ENCODE peak calls at places on chromosome 1, in eight cellular contexts. One of them, this sample, is unnamed.

GRCh38 chr1:200206340-200206739 is 178.8 kb downstream of the NR5A2 start:
- DNase-seq in thyroid gland: no peak
- DNase-seq in hepatocyte: no peak
- DNase-seq in PC-9: peak; percentile 51
- DNase-seq in heart right ventricle: no peak
- DNase-seq in OCI-LY7: no peak
- DNase-seq in dorsolateral prefrontal cortex: no peak
- DNase-seq in ovary: no peak
- DNase-seq in this sample: no peak

GRCh38 chr1:27745466-27745865 is 19.7 kb downstream of the FAM76A start:
- DNase-seq in PC-9: no peak
- DNase-seq in OCI-LY7: no peak
- DNase-seq in thyroid gland: no peak
- DNase-seq in hepatocyte: no peak
- DNase-seq in dorsolateral prefrontal cortex: no peak
- DNase-seq in heart right ventricle: no peak
- DNase-seq in ovary: no peak
- DNase-seq in this sample: no peak

GRCh38 chr1:81670286-81670685 is 130.4 kb upstream of the ADGRL2 start:
- DNase-seq in hepatocyte: peak; percentile 71
- DNase-seq in PC-9: no peak
- DNase-seq in thyroid gland: peak; percentile 90
- DNase-seq in dorsolateral prefrontal cortex: no peak
- DNase-seq in heart right ventricle: peak; percentile 47
- DNase-seq in OCI-LY7: no peak
- DNase-seq in ovary: peak; percentile 61
- DNase-seq in this sample: no peak

GRCh38 chr1:230163205-230163604 is 96.2 kb downstream of the GALNT2 start:
- DNase-seq in heart right ventricle: no peak
- DNase-seq in ovary: no peak
- DNase-seq in PC-9: no peak
- DNase-seq in hepatocyte: peak; percentile 50
- DNase-seq in OCI-LY7: no peak
- DNase-seq in thyroid gland: no peak
- DNase-seq in dorsolateral prefrontal cortex: no peak
- DNase-seq in this sample: no peak

GRCh38 chr1:228166170-228166936 is 749 bp downstream of the IBA57 start:
- DNase-seq in OCI-LY7: peak; percentile 53
- DNase-seq in ovary: peak; percentile 73
- DNase-seq in dorsolateral prefrontal cortex: peak; percentile 59
- DNase-seq in PC-9: peak; percentile 85
- DNase-seq in hepatocyte: peak; percentile 87
- DNase-seq in thyroid gland: peak; percentile 64
- DNase-seq in heart right ventricle: peak; percentile 64
- DNase-seq in this sample: peak; percentile 56

GRCh38 chr1:10966233-10966632 is 46.2 kb upstream of the TARDBP start:
- DNase-seq in thyroid gland: no peak
- DNase-seq in ovary: no peak
- DNase-seq in hepatocyte: no peak
- DNase-seq in dorsolateral prefrontal cortex: no peak
- DNase-seq in heart right ventricle: no peak
- DNase-seq in OCI-LY7: peak; percentile 32
- DNase-seq in PC-9: no peak
- DNase-seq in this sample: no peak

GRCh38 chr1:94873520-94874351 is 53.2 kb downstream of the CNN3 start:
- DNase-seq in thyroid gland: no peak
- DNase-seq in ovary: no peak
- DNase-seq in hepatocyte: peak; percentile 64
- DNase-seq in OCI-LY7: peak; percentile 11
- DNase-seq in dorsolateral prefrontal cortex: peak; percentile 69
- DNase-seq in heart right ventricle: no peak
- DNase-seq in PC-9: no peak
- DNase-seq in this sample: no peak

GRCh38 chr1:8674912-8675311 is 142.5 kb downstream of the RERE start:
- DNase-seq in PC-9: peak; percentile 39
- DNase-seq in hepatocyte: no peak
- DNase-seq in dorsolateral prefrontal cortex: no peak
- DNase-seq in OCI-LY7: no peak
- DNase-seq in ovary: no peak
- DNase-seq in thyroid gland: no peak
- DNase-seq in heart right ventricle: no peak
- DNase-seq in this sample: no peak

GRCh38 chr1:205303247-205303888 is 18.2 kb downstream of the NUAK2 start:
- DNase-seq in thyroid gland: no peak
- DNase-seq in PC-9: no peak
- DNase-seq in dorsolateral prefrontal cortex: no peak
- DNase-seq in heart right ventricle: no peak
- DNase-seq in OCI-LY7: no peak
- DNase-seq in ovary: no peak
- DNase-seq in hepatocyte: no peak
- DNase-seq in this sample: no peak

GRCh38 chr1:205301842-205302588 is 19.5 kb downstream of the NUAK2 start:
- DNase-seq in heart right ventricle: no peak
- DNase-seq in thyroid gland: no peak
- DNase-seq in OCI-LY7: peak; percentile 45
- DNase-seq in hepatocyte: peak; percentile 63
- DNase-seq in ovary: no peak
- DNase-seq in PC-9: no peak
- DNase-seq in dorsolateral prefrontal cortex: no peak
- DNase-seq in this sample: no peak

GRCh38 chr1:205301220-205301821 is 20.2 kb downstream of the NUAK2 start:
- DNase-seq in OCI-LY7: peak; percentile 92
- DNase-seq in thyroid gland: peak; percentile 100
- DNase-seq in heart right ventricle: no peak
- DNase-seq in dorsolateral prefrontal cortex: no peak
- DNase-seq in ovary: peak; percentile 83
- DNase-seq in hepatocyte: peak; percentile 91
- DNase-seq in PC-9: peak; percentile 78
- DNase-seq in this sample: no peak

GRCh38 chr1:205298191-205298994 is 23.2 kb downstream of the NUAK2 start:
- DNase-seq in OCI-LY7: no peak
- DNase-seq in PC-9: peak; percentile 84
- DNase-seq in hepatocyte: peak; percentile 80
- DNase-seq in dorsolateral prefrontal cortex: no peak
- DNase-seq in heart right ventricle: no peak
- DNase-seq in ovary: no peak
- DNase-seq in thyroid gland: peak; percentile 93
- DNase-seq in this sample: no peak

DNA sequence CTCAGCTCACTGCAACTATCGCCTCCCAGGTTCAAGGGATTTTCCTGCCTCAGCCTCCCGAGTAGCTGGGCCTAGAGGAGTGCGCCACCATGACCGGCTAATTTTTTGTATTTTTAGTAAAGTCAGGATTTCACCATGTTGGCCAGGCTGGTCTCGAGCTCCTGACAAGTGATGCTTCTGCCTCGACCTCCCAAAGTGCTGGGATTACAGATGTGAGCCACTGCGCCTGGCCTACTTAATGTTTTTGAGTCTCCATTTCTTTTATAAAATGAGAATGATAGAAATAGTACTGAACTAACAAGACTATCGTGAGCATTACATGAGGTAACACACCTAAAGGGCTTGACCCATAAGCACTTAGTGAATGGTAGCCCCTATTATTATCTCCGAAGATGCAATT is 21.4 kb downstream of the NUAK2 start:
- DNase-seq in hepatocyte: no peak
- DNase-seq in thyroid gland: no peak
- DNase-seq in dorsolateral prefrontal cortex: no peak
- DNase-seq in ovary: no peak
- DNase-seq in OCI-LY7: no peak
- DNase-seq in heart right ventricle: no peak
- DNase-seq in PC-9: no peak
- DNase-seq in this sample: no peak
- H3K27ac ChIP-seq in hepatocyte: peak overlapping the region; percentile 97
- H3K27ac ChIP-seq in thyroid gland: peak overlapping the region; percentile 95
- H3K27ac ChIP-seq in dorsolateral prefrontal cortex: no peak overlapping the region
- H3K27ac ChIP-seq in ovary: no peak overlapping the region
- H3K27ac ChIP-seq in OCI-LY7: peak overlapping the region; percentile 89
- H3K27ac ChIP-seq in heart right ventricle: no peak overlapping the region
- H3K27ac ChIP-seq in PC-9: peak overlapping the region; percentile 68
- H3K27ac ChIP-seq in this sample: no peak overlapping the region

GRCh38 chr1:98005326-98006010 is 84.6 kb upstream of the DPYD start:
- DNase-seq in PC-9: peak; percentile 71
- DNase-seq in ovary: no peak
- DNase-seq in thyroid gland: no peak
- DNase-seq in heart right ventricle: no peak
- DNase-seq in hepatocyte: no peak
- DNase-seq in OCI-LY7: no peak
- DNase-seq in dorsolateral prefrontal cortex: no peak
- DNase-seq in this sample: no peak

GRCh38 chr1:97999320-97999719 is 78.5 kb upstream of the DPYD start:
- DNase-seq in hepatocyte: no peak
- DNase-seq in thyroid gland: no peak
- DNase-seq in OCI-LY7: no peak
- DNase-seq in ovary: no peak
- DNase-seq in PC-9: no peak
- DNase-seq in heart right ventricle: no peak
- DNase-seq in dorsolateral prefrontal cortex: no peak
- DNase-seq in this sample: no peak

GRCh38 chr1:98003442-98003841 is 82.6 kb upstream of the DPYD start:
- DNase-seq in dorsolateral prefrontal cortex: no peak
- DNase-seq in hepatocyte: peak; percentile 5
- DNase-seq in PC-9: no peak
- DNase-seq in ovary: no peak
- DNase-seq in OCI-LY7: no peak
- DNase-seq in thyroid gland: no peak
- DNase-seq in heart right ventricle: no peak
- DNase-seq in this sample: no peak

GRCh38 chr1:98002288-98002687 is 81.5 kb upstream of the DPYD start:
- DNase-seq in ovary: no peak
- DNase-seq in thyroid gland: no peak
- DNase-seq in hepatocyte: no peak
- DNase-seq in PC-9: no peak
- DNase-seq in OCI-LY7: no peak
- DNase-seq in dorsolateral prefrontal cortex: no peak
- DNase-seq in heart right ventricle: no peak
- DNase-seq in this sample: no peak

DNA sequence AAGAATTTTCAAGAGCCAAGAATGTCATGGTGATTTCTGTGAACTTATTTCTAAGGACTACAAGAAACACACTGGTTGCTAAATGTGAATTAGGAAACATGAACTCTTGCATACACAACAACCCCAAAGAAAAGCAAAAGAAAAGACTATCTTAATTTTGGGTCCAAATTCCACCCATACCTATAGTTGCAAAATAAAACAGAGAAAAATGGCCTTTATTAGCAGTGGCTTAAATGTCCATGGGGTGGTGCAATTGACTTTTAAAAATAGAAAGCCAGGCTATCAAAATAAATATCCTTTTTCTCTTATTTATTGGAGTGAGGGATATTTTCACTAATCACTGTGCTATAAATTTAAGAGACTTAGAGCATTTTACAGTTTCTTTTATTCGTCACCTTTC is 80.9 kb upstream of the DPYD start:
- DNase-seq in OCI-LY7: no peak
- DNase-seq in heart right ventricle: no peak
- DNase-seq in thyroid gland: no peak
- DNase-seq in hepatocyte: no peak
- DNase-seq in PC-9: no peak
- DNase-seq in dorsolateral prefrontal cortex: no peak
- DNase-seq in ovary: no peak
- DNase-seq in this sample: no peak
- H3K4me3 ChIP-seq in OCI-LY7: no peak overlapping the region
- H3K4me3 ChIP-seq in heart right ventricle: no peak overlapping the region
- H3K4me3 ChIP-seq in thyroid gland: no peak overlapping the region
- H3K4me3 ChIP-seq in hepatocyte: no peak overlapping the region
- H3K4me3 ChIP-seq in PC-9: no peak overlapping the region
- H3K4me3 ChIP-seq in dorsolateral prefrontal cortex: no peak overlapping the region
- H3K4me3 ChIP-seq in ovary: no peak overlapping the region
- H3K4me3 ChIP-seq in this sample: no peak overlapping the region

DNA sequence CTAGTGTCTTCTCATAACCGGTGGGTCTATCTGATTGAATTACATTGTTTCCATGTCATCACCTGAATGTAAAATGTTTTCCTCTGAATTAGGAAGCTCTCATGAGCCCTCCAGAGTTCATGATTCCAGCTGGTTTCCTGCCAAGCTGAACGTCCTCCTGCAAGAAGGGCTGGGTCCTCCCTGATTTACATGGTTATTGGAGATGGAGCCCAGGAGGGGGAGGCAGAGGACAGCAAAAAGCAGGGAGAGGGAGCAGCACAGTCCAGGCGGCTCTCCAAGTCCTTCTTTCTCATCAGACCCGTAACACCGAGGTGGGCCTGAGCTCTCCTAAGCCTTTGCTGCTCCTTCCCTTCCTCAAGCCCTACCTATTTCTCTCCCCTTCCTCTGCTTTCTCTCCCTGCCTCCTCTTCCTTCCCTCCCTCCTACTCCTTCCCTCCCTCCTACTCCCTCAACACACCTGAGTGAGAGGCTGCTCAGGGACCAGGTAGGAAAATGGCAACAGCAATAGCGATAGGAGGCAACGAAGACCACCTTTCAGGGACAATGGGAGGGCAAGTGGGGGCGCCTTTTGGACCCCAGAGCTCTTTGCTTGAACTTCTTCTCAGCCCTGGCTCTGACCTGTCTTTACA is 265.9 kb downstream of the PRDM2 start:
- DNase-seq in dorsolateral prefrontal cortex: peak; percentile 64
- DNase-seq in hepatocyte: peak; percentile 87
- DNase-seq in OCI-LY7: peak; percentile 20
- DNase-seq in PC-9: no peak
- DNase-seq in thyroid gland: peak; percentile 83
- DNase-seq in ovary: peak; percentile 84
- DNase-seq in heart right ventricle: peak; percentile 34
- DNase-seq in this sample: no peak
- TF ChIP-seq CTCF in dorsolateral prefrontal cortex: peak; percentile 70
- TF ChIP-seq CTCF in hepatocyte: peak; percentile 79
- TF ChIP-seq CTCF in OCI-LY7: peak; percentile 59
- TF ChIP-seq CTCF in PC-9: peak; percentile 40
- TF ChIP-seq CTCF in thyroid gland: no peak
- TF ChIP-seq CTCF in ovary: peak; percentile 56
- TF ChIP-seq CTCF in heart right ventricle: peak; percentile 59
- TF ChIP-seq CTCF in this sample: no peak

DNA sequence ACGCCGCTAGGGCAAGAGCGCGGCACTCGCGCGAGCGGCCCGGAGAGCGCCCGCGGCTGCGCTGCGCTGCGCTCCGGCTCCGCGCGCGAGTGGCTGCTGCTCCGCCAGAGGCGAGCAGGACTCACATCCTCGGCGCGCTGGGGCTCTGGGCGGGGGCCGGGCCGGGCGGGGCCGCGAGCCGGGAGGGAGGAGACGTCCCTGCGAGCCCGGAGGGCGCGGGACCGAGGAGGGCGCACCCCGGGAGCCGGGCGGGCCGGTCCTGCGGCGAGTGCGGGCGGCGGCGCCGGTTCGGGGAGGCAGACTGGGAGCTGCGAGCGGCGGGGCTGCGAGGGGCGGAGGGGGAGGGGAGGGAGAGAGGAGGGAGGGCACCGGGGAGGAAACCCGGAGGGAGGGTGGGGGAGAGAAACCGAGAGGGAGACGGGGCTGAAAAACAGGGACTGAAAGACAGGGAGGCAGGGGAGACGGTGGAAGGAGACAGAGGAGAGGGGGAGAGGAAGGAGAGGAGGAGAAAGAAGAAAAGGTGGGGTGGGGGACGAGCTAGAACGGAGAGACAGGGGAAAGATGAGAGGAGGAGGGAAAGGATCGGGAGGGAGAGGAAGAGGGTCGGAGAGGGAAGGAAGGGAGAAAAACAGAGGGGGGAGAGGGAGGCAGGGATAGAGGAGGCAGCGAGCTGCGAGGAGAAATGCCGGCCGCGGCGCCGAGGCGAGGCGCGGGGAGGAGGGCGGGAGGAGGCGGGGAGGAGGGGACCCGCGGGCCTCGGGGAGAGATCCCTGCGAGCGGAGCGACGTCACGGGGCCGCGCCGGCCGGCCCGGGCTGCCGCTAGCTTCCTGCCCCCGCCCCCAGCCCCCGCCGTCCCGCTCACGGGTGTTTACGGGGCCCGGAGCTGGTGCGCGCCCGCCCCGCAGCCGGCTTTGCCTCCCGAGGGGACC is at the start of gene CAMK2N1:
- DNase-seq in thyroid gland: peak; percentile 72
- DNase-seq in PC-9: peak; percentile 47
- DNase-seq in heart right ventricle: peak; percentile 80
- DNase-seq in ovary: peak; percentile 88
- DNase-seq in OCI-LY7: no peak
- DNase-seq in hepatocyte: peak; percentile 91
- DNase-seq in dorsolateral prefrontal cortex: peak; percentile 85
- DNase-seq in this sample: peak; percentile 34
- H3K27ac ChIP-seq in thyroid gland: peak within 1 kb of the TSS; percentile 32
- H3K27ac ChIP-seq in PC-9: peak within 1 kb of the TSS; percentile 87
- H3K27ac ChIP-seq in heart right ventricle: peak within 1 kb of the TSS; percentile 86
- H3K27ac ChIP-seq in ovary: peak within 1 kb of the TSS; percentile 88
- H3K27ac ChIP-seq in OCI-LY7: no peak within 1 kb of the TSS
- H3K27ac ChIP-seq in hepatocyte: peak within 1 kb of the TSS; percentile 100
- H3K27ac ChIP-seq in dorsolateral prefrontal cortex: peak within 1 kb of the TSS; percentile 99
- H3K27ac ChIP-seq in this sample: peak within 1 kb of the TSS; percentile 42

This sample was measured in CD8-positive, alpha-beta T cell.